ENCODE peak calls at places on chromosomes 1 and 21, in six cellular contexts. I is SJSA1, Y is heart right ventricle, B is choroid plexus epithelial cell, G is epithelial cell of esophagus, D is GM06990. Z is an unnamed sample.
A peak's percentile ranks its signal among the peaks of the same experiment; 100 is the strongest.

GRCh38 chr1:176609556-176610408 is 146.8 kb downstream of the PAPPA2 start:
- DNase-seq in D (no peak), Y (no peak), B (peak; percentile 0), I (no peak), G (peak; percentile 27), Z (no peak)

GRCh38 chr1:106290805-106291537 is 765.5 kb upstream of the PRMT6 start:
- DNase-seq in G (no peak), B (no peak), I (no peak), Y (no peak), D (no peak), Z (no peak)

GRCh38 chr21:21045538-21045937 is 47.3 kb downstream of the NCAM2 start:
- DNase-seq in Y (no peak), I (no peak), D (no peak), B (peak; percentile 25), G (no peak), Z (no peak)

GRCh38 chr1:146012703-146013565 is 8.6 kb downstream of the HJV start:
- DNase-seq in D (no peak), G (peak; percentile 83), B (peak; percentile 92), Y (peak; percentile 60), I (peak; percentile 51), Z (peak; percentile 73)

GRCh38 chr1:101301446-101301845 is 64.6 kb downstream of the S1PR1 start:
- DNase-seq in G (no peak), I (no peak), Y (no peak), D (no peak), B (no peak), Z (no peak)

GRCh38 chr1:45196863-45197262 is 9.5 kb downstream of the ZSWIM5 start:
- DNase-seq in B (no peak), G (no peak), D (no peak), I (no peak), Y (no peak), Z (no peak)

GRCh38 chr21:39849014-39849655 is 18.1 kb upstream of the PCP4 start:
- DNase-seq in B (no peak), Y (no peak), D (no peak), I (no peak), G (no peak), Z (no peak)

GRCh38 chr1:117674521-117675400 is 68.9 kb downstream of the TENT5C start:
- DNase-seq in G (peak; percentile 48), I (no peak), Y (no peak), B (peak; percentile 44), D (no peak), Z (peak; percentile 78)

GRCh38 chr1:198686069-198686728 is 47.4 kb downstream of the PTPRC start:
- DNase-seq in I (no peak), D (no peak), G (peak; percentile 55), Y (no peak), B (peak; percentile 70), Z (peak; percentile 25)

GRCh38 chr1:24702511-24703293 is 42.5 kb upstream of the CLIC4 start:
- DNase-seq in I (no peak), G (peak; percentile 62), D (no peak), B (peak; percentile 41), Y (peak; percentile 47), Z (no peak)

GRCh38 chr1:24708938-24709337 is 36.3 kb upstream of the CLIC4 start:
- DNase-seq in D (no peak), Y (no peak), G (no peak), B (no peak), I (no peak), Z (no peak)

GRCh38 chr1:24704411-24705259 is 40.6 kb upstream of the CLIC4 start:
- DNase-seq in D (no peak), B (peak; percentile 42), G (peak; percentile 90), Y (peak; percentile 50), I (peak; percentile 81), Z (no peak)

GRCh38 chr1:24707659-24708058 is 37.6 kb upstream of the CLIC4 start:
- DNase-seq in D (no peak), Y (no peak), B (peak; percentile 67), I (peak; percentile 66), G (peak; percentile 58), Z (peak; percentile 35)

DNA sequence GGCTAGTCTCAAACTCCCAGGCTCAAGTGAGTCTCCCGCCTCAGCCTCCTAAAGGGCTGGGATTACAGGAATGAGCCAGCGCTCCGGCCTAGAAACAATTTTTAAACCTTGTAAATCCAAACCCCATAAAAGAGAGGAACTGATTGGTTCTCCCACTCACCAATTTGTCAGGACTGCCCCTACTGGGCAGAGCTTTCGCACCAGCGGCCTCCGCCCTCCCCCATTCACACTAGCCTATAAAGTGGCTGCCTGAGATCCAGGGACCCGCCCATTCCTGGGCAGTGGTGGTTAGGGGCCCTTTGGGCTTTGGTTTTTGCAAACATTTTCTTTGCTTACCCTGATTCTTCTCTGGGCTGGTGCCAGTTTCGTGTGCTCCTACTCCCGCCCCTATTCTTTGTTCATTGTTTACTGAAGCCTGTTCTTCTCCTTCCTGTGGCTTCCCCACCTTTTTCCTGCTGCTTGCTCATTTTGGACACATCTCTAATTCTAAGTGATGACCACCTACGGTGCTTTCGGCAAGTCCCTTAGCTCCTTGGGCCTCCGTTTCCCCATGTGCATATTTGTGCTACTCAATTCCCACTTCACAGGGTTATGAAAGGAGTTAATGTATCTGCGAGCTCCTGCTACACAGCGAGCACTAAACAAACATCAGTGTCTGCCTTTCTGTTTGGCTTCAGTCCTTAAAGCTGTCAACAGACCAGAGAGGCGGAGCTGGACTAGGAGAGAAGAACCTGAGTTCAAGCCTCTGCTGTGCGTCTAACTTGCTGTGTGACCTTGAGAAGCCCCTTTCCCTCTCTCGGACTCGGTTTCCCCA is 39.8 kb upstream of the CLIC4 start:
- DNase-seq in B (peak; percentile 97), G (peak; percentile 94), D (peak; percentile 64), I (peak; percentile 99), Y (peak; percentile 89), Z (peak; percentile 51)
- H3K4me3 ChIP-seq in B (peak overlapping the region; percentile 40), G (peak overlapping the region; percentile 35), D (no peak overlapping the region), I (peak overlapping the region; percentile 6), Y (peak overlapping the region; percentile 22), Z (no peak overlapping the region)

GRCh38 chr1:42943166-42943565 is 15.5 kb downstream of the SLC2A1 start:
- DNase-seq in D (no peak), Y (peak; percentile 70), I (no peak), G (peak; percentile 93), B (peak; percentile 65), Z (no peak)

GRCh38 chr1:42942444-42942843 is 16.2 kb downstream of the SLC2A1 start:
- DNase-seq in I (no peak), Y (no peak), G (no peak), D (no peak), B (no peak), Z (peak; percentile 64)

GRCh38 chr1:42945171-42945570 is 13.5 kb downstream of the SLC2A1 start:
- DNase-seq in Y (no peak), I (no peak), G (no peak), B (no peak), D (no peak), Z (no peak)

GRCh38 chr1:42943728-42944127 is 14.9 kb downstream of the SLC2A1 start:
- DNase-seq in B (no peak), G (no peak), Y (no peak), I (no peak), D (no peak), Z (no peak)

DNA sequence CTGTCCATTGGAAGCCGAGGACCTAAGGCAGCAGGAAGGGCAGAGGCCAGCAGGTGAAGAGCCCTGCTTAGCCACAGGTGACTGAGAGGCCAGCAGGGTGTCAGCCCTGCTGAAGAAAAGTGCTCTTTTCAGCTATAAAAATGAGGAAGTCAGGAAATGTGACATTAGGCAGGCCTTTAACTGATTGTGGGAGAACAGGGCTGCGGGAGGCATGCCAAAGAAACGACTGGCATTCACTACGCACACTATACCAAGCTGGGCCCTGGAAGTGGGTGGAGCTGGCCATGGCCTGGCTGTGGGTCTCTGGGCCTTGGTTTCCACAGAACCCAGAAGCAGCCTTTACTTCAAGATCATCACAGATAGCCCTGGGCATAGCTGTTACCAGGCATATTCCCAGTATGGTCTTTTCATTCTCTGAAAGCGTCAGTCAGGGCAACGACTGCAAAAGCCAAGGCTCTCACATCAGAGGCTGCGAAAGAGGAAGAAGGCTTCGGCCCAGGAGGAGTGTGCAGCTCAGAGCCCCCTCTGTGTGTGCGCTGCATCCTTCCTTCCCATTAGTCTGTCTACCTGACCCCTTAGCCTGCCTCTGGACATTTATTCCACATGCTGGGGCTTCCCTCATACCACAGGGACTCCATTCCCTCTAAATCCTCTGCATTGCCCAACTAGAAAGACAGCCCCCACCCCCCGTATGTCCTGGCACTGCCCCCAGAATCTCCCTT is 14.3 kb downstream of the SLC2A1 start:
- DNase-seq in B (no peak), G (no peak), I (no peak), Y (peak; percentile 70), D (no peak), Z (no peak)
- H3K4me3 ChIP-seq in B (no peak overlapping the region), G (peak overlapping the region; percentile 28), I (no peak overlapping the region), Y (no peak overlapping the region), D (no peak overlapping the region), Z (no peak overlapping the region)

DNA sequence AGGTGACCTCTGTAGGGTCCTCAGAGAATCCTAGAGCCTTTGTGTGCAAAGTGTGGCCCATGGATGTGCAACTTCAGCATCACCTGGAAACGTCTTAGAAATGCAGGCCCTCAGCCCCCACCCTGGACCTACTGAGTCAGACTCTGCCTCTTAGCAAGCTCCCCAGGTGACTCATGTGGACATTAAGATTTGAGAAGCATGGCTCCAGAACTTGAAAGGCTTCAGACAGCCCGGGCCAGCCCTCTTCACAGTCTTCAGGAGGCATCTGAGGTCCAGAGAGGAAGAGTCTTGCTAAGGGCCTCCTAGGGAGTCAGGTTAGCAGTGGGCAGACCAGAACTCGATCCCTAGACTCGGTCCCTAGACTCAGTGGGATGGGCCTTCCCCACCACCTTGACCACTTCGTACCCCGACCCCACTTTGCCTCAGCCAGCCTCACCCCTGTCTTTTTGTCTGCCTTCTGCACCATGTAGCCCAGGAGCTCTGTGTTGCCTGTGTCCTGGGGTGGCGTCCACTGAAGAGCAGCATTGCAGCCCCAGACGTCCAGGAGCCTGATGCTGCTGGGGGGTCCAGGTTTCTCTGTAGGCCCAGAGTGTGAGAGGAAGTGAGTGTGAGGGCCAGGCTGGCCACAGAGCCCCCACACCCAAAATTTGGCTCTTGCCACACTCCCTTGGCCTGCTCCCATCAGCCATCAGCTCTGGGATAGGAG is 4.8 kb downstream of the MYBPH start:
- DNase-seq in I (no peak), D (no peak), G (peak; percentile 55), B (no peak), Y (no peak), Z (no peak)
- H3K4me3 ChIP-seq in I (no peak overlapping the region), D (no peak overlapping the region), G (no peak overlapping the region), B (no peak overlapping the region), Y (no peak overlapping the region), Z (no peak overlapping the region)

GRCh38 chr21:41316641-41317392 is at the start of gene FAM3B:
- DNase-seq in D (no peak), I (no peak), G (no peak), B (no peak), Y (no peak), Z (no peak)
- H3K4me3 ChIP-seq in D (no peak within 1 kb of the TSS), I (no peak within 1 kb of the TSS), G (no peak within 1 kb of the TSS), B (no peak within 1 kb of the TSS), Y (peak within 1 kb of the TSS; percentile 38), Z (no peak within 1 kb of the TSS)

DNA sequence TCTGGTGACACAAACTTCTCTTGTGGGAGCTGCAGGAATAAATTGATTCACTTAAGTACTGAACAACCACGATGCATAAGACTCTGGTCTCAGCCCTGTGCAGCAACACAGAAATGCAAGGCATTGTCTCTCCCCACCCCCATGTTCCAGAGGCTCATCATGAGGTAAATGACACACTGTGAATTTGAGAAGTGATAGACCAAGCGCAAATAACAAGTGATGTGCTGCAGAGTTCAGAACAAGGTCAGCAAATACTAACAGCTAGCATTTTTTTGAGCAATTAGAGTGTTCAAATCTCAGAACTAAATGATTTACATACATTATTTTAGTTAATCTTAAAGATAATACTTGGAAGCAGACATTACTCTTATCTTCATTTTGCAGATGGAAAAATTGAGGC is 223.7 kb downstream of the SEC16B start:
- DNase-seq in Y (no peak), D (no peak), G (no peak), I (no peak), B (no peak), Z (no peak)
- H3K4me3 ChIP-seq in Y (no peak overlapping the region), D (no peak overlapping the region), G (no peak overlapping the region), I (no peak overlapping the region), B (no peak overlapping the region), Z (no peak overlapping the region)